ENCODE peak calls at places on chromosomes 2 and 18, in five cellular contexts. Y is aorta; E is body of pancreas; C is hippocampal formation; B is activated CD4-positive, alpha-beta T cell treated with anti-CD3 and anti-CD28 coated beads, Interleukin-2, amount 50 U/mL, for 48 hours. P is an unnamed sample.

GRCh38 chr2:159942149-159942548 is 120.3 kb downstream of the PLA2R1 start:
- DNase-seq in Y (no peak), E (no peak), B (no peak), C (no peak), P (no peak)

GRCh38 chr2:219178377-219179175 is 501 bp downstream of the RETREG2 start:
- DNase-seq in B (peak; percentile 60), Y (peak; percentile 88), E (peak; percentile 54), C (peak; percentile 54), P (no peak)

GRCh38 chr2:195319112-195319460 is 337.9 kb upstream of the SLC39A10 start:
- DNase-seq in C (no peak), B (no peak), Y (no peak), E (no peak), P (no peak)

GRCh38 chr2:132632000-132632649 is 37.9 kb downstream of the LYPD1 start:
- DNase-seq in Y (no peak), C (peak; percentile 29), E (no peak), B (no peak), P (no peak)

GRCh38 chr2:132424526-132425121 is 8.0 kb downstream of the GPR39 start:
- DNase-seq in C (peak; percentile 10), E (no peak), B (no peak), Y (no peak), P (no peak)

GRCh38 chr2:65353927-65354326 is 78.5 kb downstream of the SPRED2 start:
- DNase-seq in B (no peak), Y (no peak), E (no peak), C (no peak), P (no peak)

GRCh38 chr2:146527166-146527565 is 1317.7 kb upstream of the ACVR2A start:
- DNase-seq in C (no peak), B (no peak), E (no peak), Y (no peak), P (no peak)

GRCh38 chr18:11565716-11566115 is 43.7 kb upstream of the SLC35G4 start:
- DNase-seq in B (no peak), Y (no peak), E (no peak), C (no peak), P (no peak)

GRCh38 chr2:62774555-62775366 is 69.2 kb downstream of the EHBP1 start:
- DNase-seq in C (no peak), E (no peak), Y (no peak), B (no peak), P (no peak)

GRCh38 chr2:86263956-86264355 is 64.7 kb downstream of the MRPL35 start:
- DNase-seq in Y (no peak), E (no peak), C (no peak), B (no peak), P (no peak)

GRCh38 chr2:211751853-211752252 is 786.7 kb downstream of the ERBB4 start:
- DNase-seq in Y (no peak), B (no peak), C (no peak), E (no peak), P (no peak)

GRCh38 chr2:89833780-89834117 is 1142.3 kb downstream of the RPIA start:
- DNase-seq in B (no peak), E (no peak), C (no peak), Y (no peak), P (no peak)

GRCh38 chr18:75317723-75318122 is 107.1 kb downstream of the TSHZ1 start:
- DNase-seq in B (no peak), C (no peak), Y (no peak), E (no peak), P (no peak)

GRCh38 chr2:54771166-54771565 is 47.7 kb downstream of the EML6 start:
- DNase-seq in E (no peak), C (no peak), B (no peak), Y (no peak), P (no peak)

GRCh38 chr2:58925676-58926081 is 684.6 kb upstream of the FANCL start:
- DNase-seq in B (no peak), Y (no peak), E (no peak), C (peak; percentile 23), P (no peak)

GRCh38 chr2:227035678-227036077 is 128.3 kb downstream of the COL4A4 start:
- DNase-seq in Y (no peak), C (no peak), E (no peak), B (no peak), P (no peak)

GRCh38 chr2:9050122-9050809 is 46.8 kb upstream of the MBOAT2 start:
- DNase-seq in E (no peak), B (no peak), C (no peak), Y (no peak), P (no peak)

GRCh38 chr2:207683879-207684627 is 27.4 kb upstream of the CCNYL1 start:
- DNase-seq in C (no peak), B (no peak), Y (no peak), E (no peak), P (no peak)

GRCh38 chr2:116487336-116487735 is 1327.2 kb upstream of the DDX18 start:
- DNase-seq in E (no peak), B (no peak), Y (no peak), C (no peak), P (no peak)

GRCh38 chr18:73758446-73758845 is 389.2 kb downstream of the FBXO15 start:
- DNase-seq in Y (no peak), E (no peak), C (no peak), B (no peak), P (no peak)

GRCh38 chr2:86372641-86373502 is 35.4 kb upstream of the REEP1 start:
- DNase-seq in B (peak; percentile 18), C (peak; percentile 5), Y (no peak), E (peak; percentile 56), P (no peak)

GRCh38 chr2:137969418-137969765 is 5.1 kb downstream of the HNMT start:
- DNase-seq in B (no peak), E (peak; percentile 25), Y (no peak), C (no peak), P (no peak)

GRCh38 chr2:168357799-168358504 is 98.1 kb upstream of the CERS6 start:
- DNase-seq in E (no peak), B (no peak), Y (no peak), C (no peak), P (no peak)

GRCh38 chr2:111178296-111178695 is 57.6 kb downstream of the BCL2L11 start:
- DNase-seq in Y (no peak), C (no peak), B (no peak), E (no peak), P (no peak)

GRCh38 chr2:183204397-183204796 is 80.2 kb downstream of the NUP35 start:
- DNase-seq in B (no peak), E (no peak), C (no peak), Y (no peak), P (no peak)

GRCh38 chr2:170817999-170818293 is 1.3 kb downstream of the GAD1 start:
- DNase-seq in E (no peak), C (no peak), Y (peak; percentile 82), B (peak; percentile 29), P (no peak)